ENCODE peak calls at places on chromosomes 12 and 14, in nine cellular contexts. R, W, X, D, H, A, T, K and M are unnamed samples. For H3K4me1, the result is how much of the 10 kb centered on the place peaks cover.

GRCh38 chr12:132460571-132460970 is 29.4 kb upstream of the FBRSL1 start:
- DNase-seq in A (peak), T (no peak), K (peak), R (no peak), D (no peak), W (no peak), X (no peak), H (no peak), M (no peak)

GRCh38 chr14:86797075-86797351 is 1196.0 kb downstream of the GALC start:
- DNase-seq in H (no peak), A (no peak), D (no peak), W (no peak), K (no peak), R (no peak), X (no peak), T (no peak), M (no peak)

GRCh38 chr12:74644681-74645080 is 107.0 kb downstream of the ATXN7L3B start:
- DNase-seq in K (no peak), H (no peak), W (no peak), A (no peak), T (no peak), R (no peak), X (no peak), D (no peak), M (no peak)

GRCh38 chr12:96623818-96624217 is 134.4 kb downstream of the CFAP54 start:
- DNase-seq in H (no peak), R (no peak), X (no peak), T (no peak), K (no peak), A (no peak), D (no peak), W (no peak), M (no peak)

GRCh38 chr14:58817846-58818245 is 180.1 kb downstream of the DACT1 start:
- DNase-seq in R (no peak), W (no peak), K (no peak), X (no peak), A (no peak), H (no peak), T (no peak), D (no peak), M (no peak)

GRCh38 chr12:20631711-20632110 is 63.4 kb upstream of the SLCO1C1 start:
- DNase-seq in T (no peak), K (no peak), H (no peak), R (no peak), W (no peak), A (no peak), D (no peak), X (no peak), M (no peak)

GRCh38 chr12:55715833-55716581 is at the start of gene BLOC1S1:
- DNase-seq in D (peak), X (peak), H (peak), T (peak), A (peak), W (peak), K (peak), R (peak), M (peak)

GRCh38 chr12:68498736-68499135 is 112.0 kb upstream of the RAP1B start:
- DNase-seq in H (no peak), W (peak), T (no peak), A (no peak), X (no peak), R (no peak), D (no peak), K (peak), M (no peak)

GRCh38 chr12:112017041-112017440 is 3.8 kb downstream of the ERP29 start:
- DNase-seq in T (no peak), D (peak), R (no peak), H (no peak), K (no peak), X (no peak), W (no peak), A (no peak), M (no peak)

GRCh38 chr12:17976202-17976601 is 113.8 kb downstream of the RERGL start:
- DNase-seq in W (peak), T (no peak), R (no peak), X (no peak), D (no peak), H (no peak), A (no peak), K (peak), M (no peak)

GRCh38 chr12:19070341-19070740 is 59.2 kb upstream of the PLEKHA5 start:
- DNase-seq in T (no peak), X (no peak), W (no peak), H (no peak), D (no peak), A (no peak), R (no peak), K (no peak), M (no peak)

GRCh38 chr12:6426882-6427671 is 17.7 kb upstream of the CD27 start:
- DNase-seq in R (no peak), K (peak), D (no peak), X (no peak), H (no peak), T (peak), A (peak), W (no peak), M (no peak)

GRCh38 chr12:124463341-124463861 is 104.0 kb downstream of the NCOR2 start:
- DNase-seq in T (no peak), X (no peak), D (no peak), K (no peak), H (no peak), W (no peak), R (peak), A (peak), M (no peak)

GRCh38 chr14:91351508-91351853 is 66.1 kb downstream of the CCDC88C start:
- DNase-seq in D (no peak), H (no peak), X (no peak), A (no peak), W (no peak), T (no peak), R (no peak), K (no peak), M (no peak)

GRCh38 chr14:51545396-51545795 is 106.3 kb upstream of the FRMD6 start:
- DNase-seq in H (no peak), X (no peak), T (no peak), K (no peak), R (no peak), W (no peak), A (no peak), D (no peak), M (no peak)

GRCh38 chr14:95229749-95230148 is 72.4 kb upstream of the DICER1 start:
- DNase-seq in W (no peak), T (no peak), X (no peak), D (no peak), H (no peak), R (no peak), K (no peak), A (no peak), M (no peak)

GRCh38 chr12:116426391-116427136 is 132.6 kb upstream of the MAP1LC3B2 start:
- DNase-seq in H (peak), T (no peak), X (peak), K (peak), A (no peak), R (no peak), D (peak), W (peak), M (no peak)

GRCh38 chr14:75341639-75342038 is 63.0 kb downstream of the FOS start:
- DNase-seq in R (no peak), K (no peak), W (no peak), A (no peak), H (no peak), T (no peak), D (no peak), X (no peak), M (no peak)

GRCh38 chr12:108822458-108823205 is 34.8 kb downstream of the SSH1 start:
- DNase-seq in A (peak), K (no peak), X (no peak), H (no peak), D (peak), T (no peak), W (no peak), R (no peak), M (no peak)

GRCh38 chr12:100564090-100564489 is 9.4 kb upstream of the GAS2L3 start:
- DNase-seq in A (no peak), R (no peak), T (no peak), X (no peak), W (no peak), K (no peak), D (no peak), H (no peak), M (no peak)

GRCh38 chr12:46524778-46525177 is 152.2 kb upstream of the SLC38A2 start:
- DNase-seq in D (no peak), R (peak), H (peak), A (peak), X (peak), T (no peak), W (no peak), K (no peak), M (peak)

GRCh38 chr12:47356129-47356622 is 276.4 kb upstream of the AMIGO2 start:
- DNase-seq in D (no peak), X (no peak), R (no peak), T (no peak), H (no peak), K (no peak), W (no peak), A (no peak), M (no peak)

GRCh38 chr14:50714452-50715073 is 46.5 kb upstream of the SAV1 start:
- DNase-seq in R (no peak), X (no peak), A (no peak), T (no peak), D (no peak), H (no peak), W (no peak), K (no peak), M (no peak)

GRCh38 chr12:43883311-43883710 is 47.4 kb downstream of the TMEM117 start:
- DNase-seq in W (no peak), T (no peak), K (no peak), A (no peak), R (no peak), D (no peak), X (no peak), H (no peak), M (no peak)

GRCh38 chr12:123532021-123532420 is 1.5 kb downstream of the RILPL1 start:
- DNase-seq in R (no peak), X (no peak), H (no peak), T (no peak), A (no peak), D (no peak), W (no peak), K (peak), M (peak)

GRCh38 chr14:55028066-55028465 is 1.0 kb downstream of the SOCS4 start:
- DNase-seq in T (no peak), D (no peak), K (no peak), R (no peak), A (no peak), W (no peak), X (no peak), H (no peak), M (no peak)

GRCh38 chr14:32724864-32725550 is 213.7 kb upstream of the NPAS3 start:
- DNase-seq in K (peak), X (no peak), T (no peak), R (no peak), A (no peak), W (no peak), D (no peak), H (no peak), M (no peak)

GRCh38 chr12:92096346-92097136 is 49.1 kb downstream of the BTG1 start:
- DNase-seq in K (no peak), A (no peak), T (no peak), H (no peak), W (no peak), D (no peak), X (no peak), R (no peak), M (no peak)

GRCh38 chr14:36438883-36439282 is 81.1 kb downstream of the NKX2-1 start:
- DNase-seq in W (no peak), R (no peak), T (no peak), X (no peak), H (no peak), K (no peak), D (no peak), A (no peak), M (no peak)

GRCh38 chr14:77302926-77303325 is 17.8 kb downstream of the POMT2 start:
- DNase-seq in X (no peak), K (no peak), T (no peak), R (no peak), A (no peak), H (no peak), W (no peak), D (peak), M (no peak)

GRCh38 chr14:99559286-99559990 is 44.6 kb downstream of the CCDC85C start:
- DNase-seq in A (peak), T (no peak), K (no peak), X (no peak), D (no peak), H (no peak), W (no peak), R (no peak), M (no peak)
- H3K4me1 ChIP-seq in A (under half), T (under half), K (under half), X (under half), D (under half), H (half or more), W (under half), R (half or more), M (half or more)

GRCh38 chr14:56156096-56156495 is 37.9 kb downstream of the PELI2 start:
- DNase-seq in T (no peak), H (no peak), W (no peak), X (no peak), K (no peak), D (no peak), A (no peak), R (no peak), M (no peak)

GRCh38 chr14:56160058-56160457 is 41.8 kb downstream of the PELI2 start:
- DNase-seq in T (no peak), X (no peak), D (no peak), A (no peak), K (no peak), H (no peak), R (no peak), W (no peak), M (no peak)

GRCh38 chr14:56161658-56162057 is 43.4 kb downstream of the PELI2 start:
- DNase-seq in A (no peak), W (no peak), T (no peak), D (no peak), H (no peak), R (no peak), K (no peak), X (no peak), M (no peak)

GRCh38 chr14:56154321-56154720 is 36.1 kb downstream of the PELI2 start:
- DNase-seq in H (no peak), R (no peak), D (no peak), X (no peak), W (no peak), A (no peak), K (no peak), T (no peak), M (no peak)

GRCh38 chr14:56159066-56159465 is 40.9 kb downstream of the PELI2 start:
- DNase-seq in H (no peak), W (no peak), T (no peak), A (no peak), K (no peak), X (no peak), D (no peak), R (no peak), M (no peak)
- H3K4me1 ChIP-seq in H (under half), W (under half), T (under half), A (under half), K (under half), X (under half), D (under half), R (under half), M (under half)

GRCh38 chr14:80679273-80679672 is 262.3 kb downstream of the CEP128 start:
- DNase-seq in R (no peak), A (no peak), W (no peak), D (no peak), T (no peak), K (no peak), H (no peak), X (no peak), M (no peak)

GRCh38 chr14:80678436-80678835 is 263.1 kb downstream of the CEP128 start:
- DNase-seq in D (no peak), H (no peak), A (no peak), K (no peak), R (no peak), T (no peak), W (no peak), X (no peak), M (no peak)

DNA sequence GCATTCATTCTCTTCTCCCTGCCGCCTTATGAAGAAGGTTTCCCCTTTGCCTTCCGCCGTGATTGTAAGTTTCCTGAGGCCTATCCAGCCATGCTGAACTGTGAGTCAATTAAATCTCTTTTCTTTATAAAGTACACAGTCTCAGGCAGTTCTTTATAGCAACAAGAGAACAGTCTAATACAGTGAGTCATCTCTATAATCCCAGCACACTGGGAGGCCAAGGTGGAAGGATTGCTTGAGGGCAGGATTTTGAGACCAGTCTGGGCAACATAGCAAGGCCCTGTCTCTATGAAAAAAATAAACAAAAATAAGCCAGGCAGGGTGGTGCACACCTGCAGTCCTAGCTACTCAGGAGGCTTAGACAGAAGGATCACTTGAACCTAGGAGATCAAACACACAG is 259.9 kb downstream of the CEP128 start:
- DNase-seq in R (no peak), K (no peak), X (no peak), D (no peak), A (no peak), W (no peak), T (no peak), H (no peak), M (no peak)
- H3K4me1 ChIP-seq in R (under half), K (under half), X (under half), D (under half), A (under half), W (under half), T (under half), H (under half), M (under half)

GRCh38 chr14:64684091-64684490 is 20.1 kb upstream of the PLEKHG3 start:
- DNase-seq in T (no peak), X (no peak), H (peak), A (no peak), R (peak), W (no peak), D (no peak), K (no peak), M (peak)

GRCh38 chr14:64682173-64682710 is 22.0 kb upstream of the PLEKHG3 start:
- DNase-seq in R (peak), T (no peak), K (peak), X (no peak), D (no peak), W (peak), H (peak), A (peak), M (peak)

GRCh38 chr14:64683264-64683663 is 21.0 kb upstream of the PLEKHG3 start:
- DNase-seq in A (no peak), T (no peak), W (no peak), R (no peak), H (no peak), K (no peak), X (no peak), D (no peak), M (no peak)

GRCh38 chr14:64680675-64681060 is 23.6 kb upstream of the PLEKHG3 start:
- DNase-seq in A (no peak), R (no peak), T (no peak), H (no peak), X (no peak), W (no peak), D (no peak), K (no peak), M (no peak)

DNA sequence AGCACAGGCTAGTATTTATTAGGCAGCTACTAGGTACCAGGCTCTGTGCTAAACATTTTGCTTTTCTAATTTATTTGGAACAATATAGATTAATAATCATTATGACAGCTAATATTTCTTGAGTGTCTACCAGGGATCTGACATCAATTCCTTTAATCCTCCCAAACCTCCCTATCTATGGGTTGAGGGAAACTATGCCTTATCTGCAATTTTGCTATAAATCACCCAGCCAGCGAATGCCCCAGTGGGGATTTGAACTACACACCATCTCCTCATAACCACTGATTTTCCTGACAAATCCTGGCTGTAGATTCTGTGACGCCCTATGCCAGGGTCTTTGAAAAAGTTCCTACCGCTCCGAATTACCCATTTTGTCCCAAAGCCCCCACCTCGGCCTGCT is 21.4 kb upstream of the PLEKHG3 start:
- DNase-seq in H (no peak), K (no peak), T (no peak), X (no peak), A (no peak), W (no peak), R (no peak), D (no peak), M (no peak)
- H3K4me1 ChIP-seq in H (under half), K (under half), T (under half), X (under half), A (under half), W (under half), R (under half), D (under half), M (under half)

DNA sequence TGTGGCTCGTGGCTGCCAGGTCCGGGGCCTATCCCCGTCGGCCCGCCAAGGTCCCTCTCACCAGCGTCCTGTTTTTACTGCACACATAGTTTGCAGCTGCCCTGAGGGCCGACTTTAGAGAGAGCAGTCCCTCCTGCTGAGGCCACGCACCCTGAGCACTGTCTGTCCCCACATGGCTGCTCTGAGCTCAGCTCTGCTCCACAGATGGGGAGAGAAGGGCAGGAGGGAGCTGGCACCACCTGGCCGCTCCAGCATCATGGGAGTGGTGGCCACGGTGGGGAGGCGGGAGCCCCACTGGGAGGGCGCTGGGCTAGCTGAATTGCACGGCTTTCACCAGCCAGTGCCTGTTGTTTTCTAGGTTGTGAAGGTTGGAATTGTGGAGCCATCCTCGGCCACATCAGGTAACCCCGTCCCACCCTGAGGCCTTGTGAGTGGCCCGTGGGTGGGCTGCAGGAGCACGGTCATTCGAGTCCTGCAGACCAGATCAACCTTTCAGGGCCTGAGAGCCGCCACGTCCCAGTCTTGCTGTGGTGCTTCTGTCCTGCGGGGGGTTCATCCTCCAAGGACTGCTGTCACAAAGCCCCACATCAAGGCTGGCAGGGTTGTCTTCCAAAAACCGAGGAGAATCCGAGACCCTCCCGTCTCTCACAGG is 7.4 kb upstream of the TEX22 start:
- DNase-seq in T (no peak), W (no peak), A (peak), X (no peak), D (no peak), K (no peak), R (no peak), H (no peak), M (peak)
- H3K4me1 ChIP-seq in T (under half), W (under half), A (under half), X (under half), D (under half), K (under half), R (under half), H (under half), M (under half)

DNA sequence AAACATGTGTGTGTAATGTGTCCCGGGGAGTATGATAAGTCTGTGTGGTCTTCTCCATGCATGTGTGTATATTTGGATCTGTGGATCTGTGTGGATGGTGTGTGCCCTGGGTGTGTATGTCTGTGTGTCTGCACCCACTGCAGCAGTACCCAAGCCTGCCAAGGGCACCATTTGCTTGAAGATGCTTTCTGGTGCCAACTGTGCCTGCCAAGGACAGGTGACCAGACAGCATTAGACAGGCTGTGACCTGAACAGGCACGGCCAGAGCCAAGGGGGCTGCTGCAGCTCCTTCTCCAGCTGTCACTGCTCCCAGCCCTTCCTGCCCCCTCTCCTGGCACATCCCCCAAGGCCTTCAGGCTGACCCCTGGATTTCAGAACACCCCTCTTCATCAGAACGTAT is 35.0 kb downstream of the DTX1 start:
- DNase-seq in A (no peak), K (no peak), W (no peak), H (no peak), R (no peak), D (no peak), T (no peak), X (no peak), M (no peak)
- H3K4me1 ChIP-seq in A (under half), K (under half), W (under half), H (under half), R (under half), D (under half), T (half or more), X (under half), M (under half)